ENCODE peak calls at places on chromosomes 13 and 19, in eight cellular contexts. U is glomerular endothelial cell, Q is BJ, D is Daoy, P is RWPE1, J is HT-29, H is astrocyte of the spinal cord, N is activated T-cell treated with anti-CD3 and anti-CD28 coated beads for 1 hour. K is an unnamed sample.

GRCh38 chr19:55738302-55738701 is at the start of gene NLRP9:
- DNase-seq in J (no peak), H (no peak), Q (no peak), N (no peak), P (no peak), U (no peak), D (no peak), K (no peak)

GRCh38 chr13:97574926-97575325 is 141.0 kb downstream of the RAP2A start:
- DNase-seq in D (peak), H (peak), P (peak), N (no peak), J (peak), Q (no peak), U (no peak), K (peak)

GRCh38 chr19:58229255-58229639 is 533 bp downstream of the ZNF544 start:
- DNase-seq in J (peak), N (no peak), Q (no peak), U (no peak), D (peak), H (peak), P (peak), K (peak)

GRCh38 chr13:113651511-113652403 is 6.2 kb downstream of the ATP4B start:
- DNase-seq in J (no peak), Q (no peak), P (no peak), H (no peak), U (no peak), N (no peak), D (no peak), K (no peak)

GRCh38 chr19:13848811-13849241 is 28.1 kb upstream of the NANOS3 start:
- DNase-seq in Q (no peak), P (no peak), N (no peak), U (no peak), H (no peak), D (peak), J (peak), K (no peak)

GRCh38 chr19:41367848-41368301 is 3.9 kb upstream of the B9D2 start:
- DNase-seq in P (peak), D (peak), J (no peak), H (peak), U (peak), N (no peak), Q (peak), K (no peak)

GRCh38 chr13:97257800-97258799 is 36.0 kb downstream of the MBNL2 start:
- DNase-seq in J (peak), Q (peak), D (peak), N (no peak), H (peak), U (peak), P (peak), K (no peak)

GRCh38 chr19:31354919-31355318 is 5.7 kb upstream of the TSHZ3 start:
- DNase-seq in P (no peak), J (no peak), H (no peak), D (no peak), U (no peak), Q (no peak), N (no peak), K (no peak)

GRCh38 chr19:45102481-45102880 is 9.5 kb downstream of the PPP1R37 start:
- DNase-seq in Q (no peak), P (no peak), N (no peak), U (no peak), D (no peak), J (no peak), H (no peak), K (no peak)

GRCh38 chr19:19670070-19670551 is 1.5 kb downstream of the ZNF101 start:
- DNase-seq in D (no peak), Q (no peak), J (no peak), P (no peak), N (no peak), U (no peak), H (no peak), K (no peak)

GRCh38 chr19:395467-395866 is 13.5 kb downstream of the C2CD4C start:
- DNase-seq in D (no peak), Q (no peak), U (no peak), H (no peak), P (no peak), J (no peak), N (no peak), K (no peak)

GRCh38 chr13:60617863-60618733 is 221.1 kb downstream of the TDRD3 start:
- DNase-seq in H (peak), J (peak), P (peak), U (no peak), Q (no peak), D (no peak), N (no peak), K (no peak)

GRCh38 chr13:26785845-26786630 is 25.5 kb upstream of the GPR12 start:
- DNase-seq in P (no peak), D (peak), U (no peak), Q (no peak), J (no peak), N (peak), H (no peak), K (no peak)

GRCh38 chr19:3098141-3098514 is 4.0 kb downstream of the GNA11 start:
- DNase-seq in Q (no peak), H (no peak), D (no peak), J (no peak), U (no peak), P (no peak), N (no peak), K (no peak)

GRCh38 chr19:41377977-41378707 is 1.8 kb downstream of the TMEM91 start:
- DNase-seq in H (no peak), D (no peak), P (no peak), N (no peak), U (no peak), J (no peak), Q (no peak), K (no peak)

GRCh38 chr19:55179570-55180484 is at the start of gene SYT5:
- DNase-seq in Q (no peak), H (no peak), N (peak), U (no peak), J (no peak), D (peak), P (peak), K (peak)

GRCh38 chr19:40464059-40465024 is 1.2 kb downstream of the BLVRB start:
- DNase-seq in D (peak), U (peak), P (peak), H (peak), Q (no peak), N (peak), J (peak), K (peak)

GRCh38 chr19:6216236-6216995 is 63.4 kb downstream of the MLLT1 start:
- DNase-seq in H (no peak), N (no peak), J (no peak), Q (no peak), U (no peak), P (no peak), D (no peak), K (no peak)

GRCh38 chr19:13813147-13813546 is 17.9 kb downstream of the ZSWIM4 start:
- DNase-seq in P (no peak), N (no peak), D (no peak), Q (no peak), U (no peak), J (no peak), H (no peak), K (no peak)

GRCh38 chr19:9819590-9819898 is 665 bp upstream of the FBXL12 start:
- DNase-seq in J (no peak), H (no peak), D (no peak), P (no peak), N (no peak), U (no peak), Q (no peak), K (no peak)

GRCh38 chr13:73060251-73061160 is 1.7 kb downstream of the KLF5 start:
- DNase-seq in J (peak), H (peak), P (peak), U (no peak), D (peak), N (no peak), Q (no peak), K (no peak)

GRCh38 chr19:52735734-52736133 is 890 bp upstream of the ZNF611 start:
- DNase-seq in Q (no peak), U (no peak), N (no peak), D (peak), P (no peak), H (peak), J (no peak), K (no peak)

GRCh38 chr19:33240181-33240771 is 14.6 kb upstream of the SLC7A10 start:
- DNase-seq in J (no peak), N (no peak), H (no peak), P (no peak), U (no peak), D (no peak), Q (no peak), K (no peak)

GRCh38 chr13:113471844-113472243 is 18.6 kb upstream of the ADPRHL1 start:
- DNase-seq in Q (no peak), N (no peak), H (no peak), U (no peak), D (no peak), P (no peak), J (no peak), K (no peak)

GRCh38 chr19:16001481-16002312 is 52.9 kb downstream of the OR10H4 start:
- DNase-seq in U (no peak), J (peak), D (peak), H (peak), P (peak), Q (no peak), N (no peak), K (no peak)

GRCh38 chr13:48370815-48371214 is 42.1 kb downstream of the LPAR6 start:
- DNase-seq in P (no peak), N (no peak), U (no peak), J (no peak), H (no peak), D (no peak), Q (no peak), K (no peak)

GRCh38 chr13:47112205-47112896 is 215.5 kb upstream of the HTR2A start:
- DNase-seq in J (no peak), D (no peak), U (no peak), P (peak), H (peak), N (no peak), Q (no peak), K (no peak)

GRCh38 chr13:32426191-32426980 is 1.5 kb downstream of the N4BP2L1 start:
- DNase-seq in D (peak), Q (no peak), N (peak), U (no peak), P (no peak), J (peak), H (no peak), K (no peak)

GRCh38 chr13:40101708-40102359 is 446.4 kb downstream of the COG6 start:
- DNase-seq in Q (no peak), H (no peak), U (no peak), J (no peak), D (no peak), N (no peak), P (no peak), K (no peak)

GRCh38 chr19:14556662-14557188 is 15.1 kb downstream of the NDUFB7 start:
- DNase-seq in D (peak), N (peak), J (peak), Q (no peak), H (peak), U (peak), P (peak), K (peak)

GRCh38 chr13:33050161-33050560 is 33.9 kb downstream of the KL start:
- DNase-seq in U (no peak), D (no peak), J (no peak), H (no peak), N (no peak), Q (no peak), P (no peak), K (no peak)

GRCh38 chr13:110850006-110850405 is 64.9 kb downstream of the ANKRD10 start:
- DNase-seq in D (no peak), U (no peak), J (no peak), Q (no peak), N (no peak), H (no peak), P (no peak), K (no peak)

GRCh38 chr19:58279042-58279924 is 528 bp downstream of the ZNF8 start:
- DNase-seq in D (peak), P (peak), J (peak), U (peak), N (peak), Q (no peak), H (peak), K (peak)

GRCh38 chr13:76148374-76148773 is 512.2 kb downstream of the LMO7 start:
- DNase-seq in Q (no peak), D (no peak), U (no peak), N (no peak), J (no peak), P (no peak), H (no peak), K (no peak)

GRCh38 chr13:38670627-38671026 is 16.2 kb upstream of the FREM2 start:
- DNase-seq in N (no peak), U (no peak), Q (no peak), D (no peak), J (no peak), H (peak), P (no peak), K (no peak)

GRCh38 chr13:83906240-83906820 is 24.1 kb upstream of the SLITRK1 start:
- DNase-seq in D (peak), Q (no peak), H (no peak), J (no peak), P (no peak), U (no peak), N (no peak), K (no peak)

GRCh38 chr19:46979770-46980105 is 39.9 kb upstream of the NPAS1 start:
- DNase-seq in N (no peak), H (no peak), P (no peak), U (no peak), J (no peak), D (no peak), Q (no peak), K (no peak)

GRCh38 chr19:45508931-45509691 is 1.8 kb downstream of the VASP start:
- DNase-seq in Q (no peak), D (peak), J (peak), H (peak), U (no peak), N (no peak), P (peak), K (no peak)

K was measured in NCI-H1930.